ENCODE peak calls at places on chromosomes 7 and 10, in nine cellular contexts. S is PC-9, V is bronchial epithelial cell, E is transverse colon, A is Caco-2, P is lower lobe of right lung, U is cardiac muscle cell, G is GM06990, M is heart right ventricle. H is an unnamed sample.

GRCh38 chr10:119368991-119369869 is 161.9 kb downstream of the GRK5 start:
- DNase-seq in S (no peak), A (no peak), M (no peak), V (no peak), U (no peak), G (peak; percentile 60), E (peak; percentile 30), P (no peak), H (peak; percentile 12)

GRCh38 chr10:32155075-32155516 is 98.9 kb upstream of the KIF5B start:
- DNase-seq in U (peak; percentile 84), G (no peak), E (no peak), M (no peak), A (no peak), P (no peak), S (peak; percentile 17), V (peak; percentile 77), H (no peak)

GRCh38 chr10:121601458-121601857 is 3.2 kb upstream of the FGFR2 start:
- DNase-seq in U (no peak), E (no peak), S (no peak), G (no peak), A (no peak), P (no peak), M (no peak), V (no peak), H (no peak)

GRCh38 chr10:103502849-103503660 is 9.6 kb downstream of the NEURL1 start:
- DNase-seq in V (no peak), S (no peak), E (no peak), U (no peak), A (no peak), M (no peak), G (no peak), P (no peak), H (no peak)

GRCh38 chr7:151012921-151013347 is 11.4 kb downstream of the ATG9B start:
- DNase-seq in E (no peak), S (no peak), G (no peak), P (no peak), V (no peak), U (peak; percentile 51), M (no peak), A (peak; percentile 57), H (no peak)

GRCh38 chr10:58010076-58010475 is 257.6 kb downstream of the IPMK start:
- DNase-seq in G (no peak), P (no peak), V (no peak), U (no peak), S (no peak), M (no peak), E (no peak), A (no peak), H (no peak)

GRCh38 chr7:78153285-78153684 is 354.7 kb downstream of the PHTF2 start:
- DNase-seq in P (no peak), S (no peak), A (no peak), M (no peak), V (no peak), E (no peak), G (no peak), U (no peak), H (no peak)

GRCh38 chr7:141533149-141533949 is 17.9 kb upstream of the AGK start:
- DNase-seq in U (peak; percentile 88), S (peak; percentile 53), V (peak; percentile 55), E (peak; percentile 64), G (no peak), A (peak; percentile 70), P (peak; percentile 59), M (peak; percentile 52), H (peak; percentile 34)

GRCh38 chr7:47690902-47691558 is 109.1 kb upstream of the TNS3 start:
- DNase-seq in V (no peak), A (no peak), M (no peak), U (peak; percentile 56), G (no peak), P (no peak), E (no peak), S (peak; percentile 23), H (no peak)

GRCh38 chr10:81882011-81882410 is 7.0 kb downstream of the NRG3 start:
- DNase-seq in M (no peak), U (no peak), A (no peak), E (no peak), G (no peak), P (no peak), S (no peak), V (no peak), H (no peak)

GRCh38 chr10:70816220-70816894 is 609 bp downstream of the SGPL1 start:
- DNase-seq in S (peak; percentile 93), V (peak; percentile 88), M (peak; percentile 68), P (peak; percentile 73), G (peak; percentile 51), U (peak; percentile 86), A (peak; percentile 91), E (peak; percentile 68), H (peak; percentile 68)

GRCh38 chr10:103859161-103860141 is 4.1 kb upstream of the SH3PXD2A start:
- DNase-seq in G (no peak), S (peak; percentile 50), M (no peak), U (peak; percentile 79), V (peak; percentile 74), E (peak; percentile 73), P (no peak), A (peak; percentile 79), H (peak; percentile 21)

GRCh38 chr10:4316166-4316810 is 509.7 kb upstream of the AKR1E2 start:
- DNase-seq in M (peak; percentile 22), P (no peak), V (no peak), U (peak; percentile 87), E (no peak), G (no peak), A (no peak), S (no peak), H (no peak)

GRCh38 chr7:43278088-43278644 is 165.7 kb downstream of the HECW1 start:
- DNase-seq in E (no peak), S (no peak), V (no peak), P (no peak), U (no peak), G (no peak), M (no peak), A (no peak), H (no peak)

GRCh38 chr7:43274752-43275151 is 162.3 kb downstream of the HECW1 start:
- DNase-seq in U (no peak), E (no peak), A (no peak), G (no peak), V (no peak), P (no peak), M (no peak), S (no peak), H (no peak)

GRCh38 chr7:43273939-43274719 is 161.7 kb downstream of the HECW1 start:
- DNase-seq in M (no peak), S (no peak), V (no peak), U (no peak), E (no peak), G (no peak), A (no peak), P (no peak), H (no peak)
- TF ChIP-seq CTCF in M (no peak), S (no peak), V (no peak), U (no peak), E (no peak), G (no peak), A (no peak), P (no peak), H (no peak)

GRCh38 chr10:8060010-8060703 is 5.7 kb downstream of the GATA3 start:
- DNase-seq in U (no peak), E (no peak), M (no peak), V (no peak), S (no peak), A (no peak), G (peak; percentile 62), P (no peak), H (no peak)
- H3K27me3 ChIP-seq in U (peaks cover 53% of the 10 kb centered on the region), E (peaks cover 99% of the 10 kb centered on the region), M (peaks cover 91% of the 10 kb centered on the region), V (peaks cover 40% of the 10 kb centered on the region), S (no peaks in the 10 kb centered on the region), A (no peaks in the 10 kb centered on the region), G (no peaks in the 10 kb centered on the region), P (peaks cover 70% of the 10 kb centered on the region), H (peaks cover 45% of the 10 kb centered on the region)

GRCh38 chr10:113473851-113474250 is 79.0 kb upstream of the HABP2 start:
- DNase-seq in E (no peak), V (no peak), S (no peak), P (no peak), U (no peak), M (no peak), G (no peak), A (no peak), H (no peak)
- H3K4me3 ChIP-seq in E (no peak overlapping the region), V (no peak overlapping the region), S (no peak overlapping the region), P (no peak overlapping the region), U (no peak overlapping the region), M (no peak overlapping the region), G (no peak overlapping the region), A (no peak overlapping the region), H (no peak overlapping the region)

GRCh38 chr10:75404335-75405200 is 3.0 kb upstream of the ZNF503 start:
- DNase-seq in A (peak; percentile 87), M (peak; percentile 26), S (no peak), U (no peak), G (no peak), P (peak; percentile 86), V (peak; percentile 51), E (peak; percentile 65), H (no peak)
- TF ChIP-seq CTCF in A (peak; percentile 32), M (no peak), S (no peak), U (no peak), G (no peak), P (no peak), V (no peak), E (no peak), H (no peak)

H was measured in kidney epithelial cell.